ENCODE peak calls at places on chromosomes 3 and 15, in seven cellular contexts. One of them, this sample, is unnamed.

GRCh38 chr3:179882322-179882721 is 154.4 kb downstream of the PEX5L start:
- DNase-seq in K562: no peak
- DNase-seq in esophagus squamous epithelium: no peak
- DNase-seq in PC-3: no peak
- DNase-seq in fibroblast of the aortic adventitia: peak
- DNase-seq in sigmoid colon: no peak
- DNase-seq in heart right ventricle: no peak
- DNase-seq in this sample: no peak

GRCh38 chr3:13081603-13082360 is 8.6 kb upstream of the IQSEC1 start:
- DNase-seq in fibroblast of the aortic adventitia: peak
- DNase-seq in sigmoid colon: no peak
- DNase-seq in PC-3: no peak
- DNase-seq in K562: peak
- DNase-seq in heart right ventricle: peak
- DNase-seq in esophagus squamous epithelium: no peak
- DNase-seq in this sample: no peak

GRCh38 chr3:25532763-25533162 is 104.7 kb downstream of the RARB start:
- DNase-seq in K562: peak
- DNase-seq in heart right ventricle: no peak
- DNase-seq in PC-3: peak
- DNase-seq in sigmoid colon: no peak
- DNase-seq in fibroblast of the aortic adventitia: no peak
- DNase-seq in esophagus squamous epithelium: no peak
- DNase-seq in this sample: no peak

GRCh38 chr3:101976473-101976872 is 127.2 kb downstream of the NFKBIZ start:
- DNase-seq in sigmoid colon: no peak
- DNase-seq in heart right ventricle: no peak
- DNase-seq in esophagus squamous epithelium: no peak
- DNase-seq in K562: peak
- DNase-seq in PC-3: no peak
- DNase-seq in fibroblast of the aortic adventitia: peak
- DNase-seq in this sample: no peak

GRCh38 chr3:85481411-85482192 is 522.8 kb downstream of the CADM2 start:
- DNase-seq in sigmoid colon: no peak
- DNase-seq in heart right ventricle: no peak
- DNase-seq in K562: no peak
- DNase-seq in esophagus squamous epithelium: no peak
- DNase-seq in PC-3: no peak
- DNase-seq in fibroblast of the aortic adventitia: no peak
- DNase-seq in this sample: no peak

GRCh38 chr3:49916686-49917085 is 12.9 kb downstream of the MON1A start:
- DNase-seq in K562: no peak
- DNase-seq in fibroblast of the aortic adventitia: peak
- DNase-seq in esophagus squamous epithelium: no peak
- DNase-seq in sigmoid colon: no peak
- DNase-seq in PC-3: no peak
- DNase-seq in heart right ventricle: no peak
- DNase-seq in this sample: no peak

GRCh38 chr3:146928421-146929059 is 323.4 kb upstream of the PLSCR5 start:
- DNase-seq in esophagus squamous epithelium: no peak
- DNase-seq in fibroblast of the aortic adventitia: no peak
- DNase-seq in K562: no peak
- DNase-seq in sigmoid colon: no peak
- DNase-seq in PC-3: no peak
- DNase-seq in heart right ventricle: no peak
- DNase-seq in this sample: no peak

GRCh38 chr3:14507757-14508504 is 32.2 kb downstream of the GRIP2 start:
- DNase-seq in sigmoid colon: no peak
- DNase-seq in fibroblast of the aortic adventitia: no peak
- DNase-seq in K562: no peak
- DNase-seq in PC-3: no peak
- DNase-seq in heart right ventricle: no peak
- DNase-seq in esophagus squamous epithelium: no peak
- DNase-seq in this sample: peak

GRCh38 chr3:169575381-169575780 is 88.1 kb downstream of the MECOM start:
- DNase-seq in sigmoid colon: no peak
- DNase-seq in PC-3: peak
- DNase-seq in K562: peak
- DNase-seq in heart right ventricle: peak
- DNase-seq in esophagus squamous epithelium: no peak
- DNase-seq in fibroblast of the aortic adventitia: peak
- DNase-seq in this sample: no peak

GRCh38 chr3:72591522-72592421 is 256.5 kb downstream of the SHQ1 start:
- DNase-seq in PC-3: peak
- DNase-seq in K562: peak
- DNase-seq in fibroblast of the aortic adventitia: peak
- DNase-seq in sigmoid colon: peak
- DNase-seq in esophagus squamous epithelium: no peak
- DNase-seq in heart right ventricle: peak
- DNase-seq in this sample: peak

GRCh38 chr3:49899815-49900214 is 3.9 kb downstream of the MST1R start:
- DNase-seq in K562: peak
- DNase-seq in PC-3: peak
- DNase-seq in heart right ventricle: no peak
- DNase-seq in esophagus squamous epithelium: no peak
- DNase-seq in sigmoid colon: no peak
- DNase-seq in fibroblast of the aortic adventitia: no peak
- DNase-seq in this sample: no peak

GRCh38 chr3:14457999-14458398 is 55.6 kb downstream of the SLC6A6 start:
- DNase-seq in fibroblast of the aortic adventitia: no peak
- DNase-seq in sigmoid colon: no peak
- DNase-seq in PC-3: no peak
- DNase-seq in esophagus squamous epithelium: no peak
- DNase-seq in K562: peak
- DNase-seq in heart right ventricle: no peak
- DNase-seq in this sample: no peak

GRCh38 chr15:90161946-90162345 is 39.2 kb upstream of the SEMA4B start:
- DNase-seq in K562: no peak
- DNase-seq in esophagus squamous epithelium: no peak
- DNase-seq in fibroblast of the aortic adventitia: no peak
- DNase-seq in sigmoid colon: no peak
- DNase-seq in heart right ventricle: no peak
- DNase-seq in PC-3: no peak
- DNase-seq in this sample: no peak

GRCh38 chr3:65348596-65348995 is 660.8 kb upstream of the ADAMTS9 start:
- DNase-seq in PC-3: peak
- DNase-seq in sigmoid colon: no peak
- DNase-seq in esophagus squamous epithelium: no peak
- DNase-seq in heart right ventricle: no peak
- DNase-seq in fibroblast of the aortic adventitia: peak
- DNase-seq in K562: no peak
- DNase-seq in this sample: no peak

GRCh38 chr3:166962911-166963310 is 417.2 kb downstream of the ZBBX start:
- DNase-seq in sigmoid colon: no peak
- DNase-seq in heart right ventricle: no peak
- DNase-seq in esophagus squamous epithelium: no peak
- DNase-seq in K562: no peak
- DNase-seq in PC-3: no peak
- DNase-seq in fibroblast of the aortic adventitia: no peak
- DNase-seq in this sample: no peak

GRCh38 chr3:34782876-34783275 is 856.4 kb upstream of the ARPP21 start:
- DNase-seq in sigmoid colon: no peak
- DNase-seq in fibroblast of the aortic adventitia: no peak
- DNase-seq in K562: no peak
- DNase-seq in heart right ventricle: no peak
- DNase-seq in PC-3: no peak
- DNase-seq in esophagus squamous epithelium: no peak
- DNase-seq in this sample: no peak

GRCh38 chr3:128364808-128365360 is 101.8 kb downstream of the DNAJB8 start:
- DNase-seq in heart right ventricle: no peak
- DNase-seq in K562: no peak
- DNase-seq in fibroblast of the aortic adventitia: no peak
- DNase-seq in esophagus squamous epithelium: no peak
- DNase-seq in PC-3: no peak
- DNase-seq in sigmoid colon: no peak
- DNase-seq in this sample: no peak

GRCh38 chr3:149450281-149450680 is 24.2 kb upstream of the TM4SF4 start:
- DNase-seq in K562: no peak
- DNase-seq in PC-3: no peak
- DNase-seq in esophagus squamous epithelium: no peak
- DNase-seq in sigmoid colon: no peak
- DNase-seq in fibroblast of the aortic adventitia: peak
- DNase-seq in heart right ventricle: no peak
- DNase-seq in this sample: no peak

GRCh38 chr3:72810063-72810462 is 38.2 kb downstream of the SHQ1 start:
- DNase-seq in PC-3: no peak
- DNase-seq in K562: no peak
- DNase-seq in fibroblast of the aortic adventitia: no peak
- DNase-seq in heart right ventricle: no peak
- DNase-seq in esophagus squamous epithelium: no peak
- DNase-seq in sigmoid colon: no peak
- DNase-seq in this sample: no peak

GRCh38 chr3:118990818-118991560 is 43.7 kb downstream of the IGSF11 start:
- DNase-seq in heart right ventricle: no peak
- DNase-seq in PC-3: no peak
- DNase-seq in sigmoid colon: no peak
- DNase-seq in fibroblast of the aortic adventitia: no peak
- DNase-seq in K562: no peak
- DNase-seq in esophagus squamous epithelium: no peak
- DNase-seq in this sample: no peak

GRCh38 chr3:86792316-86792715 is 198.6 kb downstream of the VGLL3 start:
- DNase-seq in K562: no peak
- DNase-seq in sigmoid colon: no peak
- DNase-seq in heart right ventricle: no peak
- DNase-seq in fibroblast of the aortic adventitia: peak
- DNase-seq in PC-3: peak
- DNase-seq in esophagus squamous epithelium: no peak
- DNase-seq in this sample: no peak

GRCh38 chr15:31278544-31279220 is 48.0 kb upstream of the KLF13 start:
- DNase-seq in sigmoid colon: peak
- DNase-seq in PC-3: no peak
- DNase-seq in K562: no peak
- DNase-seq in heart right ventricle: no peak
- DNase-seq in fibroblast of the aortic adventitia: no peak
- DNase-seq in esophagus squamous epithelium: no peak
- DNase-seq in this sample: no peak

GRCh38 chr3:46649436-46649835 is 37.1 kb downstream of the FAM240A start:
- DNase-seq in fibroblast of the aortic adventitia: no peak
- DNase-seq in esophagus squamous epithelium: no peak
- DNase-seq in PC-3: no peak
- DNase-seq in K562: no peak
- DNase-seq in heart right ventricle: no peak
- DNase-seq in sigmoid colon: no peak
- DNase-seq in this sample: no peak

DNA sequence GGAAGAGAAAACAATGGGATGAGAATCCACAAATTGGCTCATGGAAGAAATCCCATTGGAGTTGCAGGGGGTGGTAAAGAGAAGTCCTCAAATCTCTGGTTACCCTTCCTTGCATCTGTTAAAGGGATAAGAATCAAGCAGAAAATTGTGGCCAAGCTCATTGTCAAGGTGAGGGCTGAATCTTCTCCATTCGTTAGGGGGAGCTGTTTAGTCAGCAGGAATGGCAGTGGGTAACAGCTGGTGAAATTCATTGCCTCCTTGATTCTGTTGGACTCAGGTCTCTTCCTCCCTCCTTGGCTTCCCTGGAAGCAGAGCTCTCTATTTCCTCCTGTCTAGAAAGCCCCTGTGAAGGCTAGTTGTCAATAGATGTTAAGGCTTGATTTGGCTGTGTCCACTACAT is 343.1 kb upstream of the SEMA6D start:
- DNase-seq in K562: no peak
- DNase-seq in esophagus squamous epithelium: no peak
- DNase-seq in heart right ventricle: no peak
- DNase-seq in sigmoid colon: no peak
- DNase-seq in fibroblast of the aortic adventitia: peak
- DNase-seq in PC-3: peak
- DNase-seq in this sample: no peak
- TF ChIP-seq CTCF in K562: no peak
- TF ChIP-seq CTCF in esophagus squamous epithelium: peak
- TF ChIP-seq CTCF in heart right ventricle: peak
- TF ChIP-seq CTCF in sigmoid colon: no peak
- TF ChIP-seq CTCF in fibroblast of the aortic adventitia: peak
- TF ChIP-seq CTCF in PC-3: peak
- TF ChIP-seq CTCF in this sample: no peak

GRCh38 chr3:127043041-127043641 is 60.2 kb downstream of the PLXNA1 start:
- DNase-seq in PC-3: peak
- DNase-seq in heart right ventricle: no peak
- DNase-seq in fibroblast of the aortic adventitia: peak
- DNase-seq in esophagus squamous epithelium: no peak
- DNase-seq in K562: no peak
- DNase-seq in sigmoid colon: peak
- DNase-seq in this sample: no peak

GRCh38 chr3:127043731-127044510 is 61.0 kb downstream of the PLXNA1 start:
- DNase-seq in PC-3: no peak
- DNase-seq in esophagus squamous epithelium: no peak
- DNase-seq in fibroblast of the aortic adventitia: no peak
- DNase-seq in heart right ventricle: no peak
- DNase-seq in K562: no peak
- DNase-seq in sigmoid colon: peak
- DNase-seq in this sample: no peak

GRCh38 chr3:127045435-127046045 is 62.6 kb downstream of the PLXNA1 start:
- DNase-seq in esophagus squamous epithelium: no peak
- DNase-seq in sigmoid colon: no peak
- DNase-seq in K562: no peak
- DNase-seq in heart right ventricle: no peak
- DNase-seq in PC-3: no peak
- DNase-seq in fibroblast of the aortic adventitia: no peak
- DNase-seq in this sample: no peak

GRCh38 chr3:127042634-127043033 is 59.7 kb downstream of the PLXNA1 start:
- DNase-seq in sigmoid colon: peak
- DNase-seq in esophagus squamous epithelium: no peak
- DNase-seq in heart right ventricle: no peak
- DNase-seq in PC-3: no peak
- DNase-seq in K562: no peak
- DNase-seq in fibroblast of the aortic adventitia: no peak
- DNase-seq in this sample: no peak

GRCh38 chr3:127044996-127045395 is 62.1 kb downstream of the PLXNA1 start:
- DNase-seq in esophagus squamous epithelium: no peak
- DNase-seq in PC-3: peak
- DNase-seq in sigmoid colon: no peak
- DNase-seq in heart right ventricle: no peak
- DNase-seq in fibroblast of the aortic adventitia: no peak
- DNase-seq in K562: peak
- DNase-seq in this sample: peak
- H3K4me3 ChIP-seq in esophagus squamous epithelium: no peak
- H3K4me3 ChIP-seq in PC-3: no peak
- H3K4me3 ChIP-seq in sigmoid colon: no peak
- H3K4me3 ChIP-seq in heart right ventricle: no peak
- H3K4me3 ChIP-seq in fibroblast of the aortic adventitia: no peak
- H3K4me3 ChIP-seq in K562: no peak
- H3K4me3 ChIP-seq in this sample: no peak

DNA sequence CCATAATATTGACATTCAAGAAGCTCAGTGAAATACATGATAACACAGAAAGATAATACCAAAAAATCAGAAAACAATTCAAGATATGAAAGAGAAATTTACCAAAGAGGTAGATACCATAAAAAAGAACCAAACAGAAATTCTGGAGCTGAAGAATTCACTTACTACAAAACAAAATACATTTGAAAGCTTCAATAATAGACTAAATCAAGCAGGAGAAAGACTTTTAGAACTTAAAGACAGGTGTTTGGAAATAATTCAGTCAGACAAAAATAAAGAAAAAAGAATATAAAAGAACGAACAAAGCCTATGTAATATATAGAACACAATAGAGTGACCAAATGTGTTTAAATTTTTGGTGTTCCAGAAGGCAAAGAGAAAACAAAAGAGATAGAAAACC is 158.7 kb downstream of the MOBP start:
- DNase-seq in K562: no peak
- DNase-seq in sigmoid colon: no peak
- DNase-seq in esophagus squamous epithelium: no peak
- DNase-seq in PC-3: no peak
- DNase-seq in heart right ventricle: no peak
- DNase-seq in fibroblast of the aortic adventitia: no peak
- DNase-seq in this sample: no peak
- TF ChIP-seq CTCF in K562: no peak
- TF ChIP-seq CTCF in sigmoid colon: no peak
- TF ChIP-seq CTCF in esophagus squamous epithelium: no peak
- TF ChIP-seq CTCF in PC-3: no peak
- TF ChIP-seq CTCF in heart right ventricle: no peak
- TF ChIP-seq CTCF in fibroblast of the aortic adventitia: no peak
- TF ChIP-seq CTCF in this sample: no peak

GRCh38 chr3:18442743-18443669 is 17.9 kb upstream of the SATB1 start:
- DNase-seq in esophagus squamous epithelium: no peak
- DNase-seq in fibroblast of the aortic adventitia: no peak
- DNase-seq in heart right ventricle: no peak
- DNase-seq in K562: no peak
- DNase-seq in PC-3: no peak
- DNase-seq in sigmoid colon: no peak
- DNase-seq in this sample: no peak
- H3K4me3 ChIP-seq in esophagus squamous epithelium: no peak
- H3K4me3 ChIP-seq in fibroblast of the aortic adventitia: no peak
- H3K4me3 ChIP-seq in heart right ventricle: peak
- H3K4me3 ChIP-seq in K562: no peak
- H3K4me3 ChIP-seq in PC-3: peak
- H3K4me3 ChIP-seq in sigmoid colon: peak
- H3K4me3 ChIP-seq in this sample: peak

This sample was measured in Caco-2.